ENCODE peak calls at places on chromosomes 13 and 19, in six cellular contexts. E, D, G, B, X and Y are unnamed samples.
A peak's percentile ranks its signal among the peaks of the same experiment; 100 is the strongest.

GRCh38 chr19:14015454-14016035 is 9.4 kb upstream of the RFX1 start:
- DNase-seq in E (no peak), D (no peak), G (peak; percentile 37), B (no peak), X (no peak), Y (no peak)

GRCh38 chr13:24287748-24288287 is 21.6 kb upstream of the C1QTNF9 start:
- DNase-seq in E (no peak), D (no peak), G (no peak), B (no peak), X (no peak), Y (no peak)

GRCh38 chr13:60220072-60220471 is 56.3 kb upstream of the DIAPH3 start:
- DNase-seq in E (no peak), D (no peak), G (no peak), B (no peak), X (no peak), Y (no peak)

GRCh38 chr13:61463027-61463426 is 47.4 kb upstream of the PCDH20 start:
- DNase-seq in E (no peak), D (no peak), G (no peak), B (no peak), X (no peak), Y (no peak)

GRCh38 chr13:39130298-39130697 is 92.0 kb downstream of the NHLRC3 start:
- DNase-seq in E (no peak), D (no peak), G (no peak), B (no peak), X (no peak), Y (no peak)

GRCh38 chr19:49792829-49793560 is 20.1 kb downstream of the FUZ start:
- DNase-seq in E (no peak), D (no peak), G (no peak), B (no peak), X (no peak), Y (no peak)

GRCh38 chr19:29283366-29283765 is 70.4 kb upstream of the UQCRFS1 start:
- DNase-seq in E (no peak), D (no peak), G (no peak), B (no peak), X (no peak), Y (no peak)

GRCh38 chr13:111431241-111431640 is 110.8 kb downstream of the TEX29 start:
- DNase-seq in E (no peak), D (no peak), G (no peak), B (no peak), X (no peak), Y (no peak)

GRCh38 chr13:24178847-24179845 is 18.6 kb downstream of the SPATA13 start:
- DNase-seq in E (peak; percentile 75), D (no peak), G (no peak), B (peak; percentile 77), X (no peak), Y (no peak)

GRCh38 chr19:29714953-29715694 is at the start of gene C19orf12:
- DNase-seq in E (peak; percentile 23), D (peak; percentile 92), G (peak; percentile 18), B (peak; percentile 25), X (peak; percentile 52), Y (peak; percentile 51)

GRCh38 chr13:39379118-39379517 is 223.9 kb downstream of the LHFPL6 start:
- DNase-seq in E (no peak), D (no peak), G (no peak), B (no peak), X (no peak), Y (no peak)

GRCh38 chr13:63517376-63517775 is 2101.7 kb upstream of the PCDH20 start:
- DNase-seq in E (peak; percentile 82), D (no peak), G (no peak), B (peak; percentile 67), X (no peak), Y (no peak)

GRCh38 chr19:35116085-35116801 is 620 bp downstream of the FXYD3 start:
- DNase-seq in E (no peak), D (no peak), G (no peak), B (no peak), X (no peak), Y (no peak)

GRCh38 chr19:35793381-35794165 is 18.2 kb downstream of the ARHGAP33 start:
- DNase-seq in E (no peak), D (no peak), G (no peak), B (no peak), X (no peak), Y (no peak)

GRCh38 chr13:31310781-31311180 is 111.0 kb downstream of the B3GLCT start:
- DNase-seq in E (peak; percentile 1), D (no peak), G (no peak), B (no peak), X (no peak), Y (no peak)

GRCh38 chr13:109545964-109546363 is 240.4 kb downstream of the IRS2 start:
- DNase-seq in E (no peak), D (no peak), G (no peak), B (no peak), X (no peak), Y (no peak)

GRCh38 chr13:90315061-90315460 is 1032.4 kb upstream of the MIR17HG start:
- DNase-seq in E (no peak), D (no peak), G (no peak), B (no peak), X (no peak), Y (no peak)

GRCh38 chr19:55640043-55640576 is 692 bp upstream of the ZNF580 start:
- DNase-seq in E (peak; percentile 68), D (peak; percentile 94), G (no peak), B (peak; percentile 61), X (peak; percentile 70), Y (peak; percentile 89)

GRCh38 chr13:83905641-83906040 is 23.4 kb upstream of the SLITRK1 start:
- DNase-seq in E (no peak), D (no peak), G (no peak), B (no peak), X (no peak), Y (no peak)

GRCh38 chr19:45823182-45823581 is 8.1 kb upstream of the RSPH6A start:
- DNase-seq in E (no peak), D (no peak), G (no peak), B (no peak), X (no peak), Y (no peak)

GRCh38 chr13:39452412-39452811 is 150.6 kb downstream of the LHFPL6 start:
- DNase-seq in E (no peak), D (no peak), G (no peak), B (peak; percentile 40), X (no peak), Y (no peak)

GRCh38 chr13:73109969-73110368 is 51.2 kb downstream of the KLF5 start:
- DNase-seq in E (no peak), D (no peak), G (no peak), B (no peak), X (no peak), Y (no peak)

GRCh38 chr13:24654741-24655140 is 25.5 kb upstream of the ATP12A start:
- DNase-seq in E (peak; percentile 51), D (no peak), G (no peak), B (peak; percentile 18), X (no peak), Y (no peak)

GRCh38 chr19:6588508-6589345 is 2.2 kb downstream of the CD70 start:
- DNase-seq in E (no peak), D (no peak), G (no peak), B (no peak), X (no peak), Y (peak; percentile 39)

GRCh38 chr13:29101404-29101803 is 281.3 kb downstream of the MTUS2 start:
- DNase-seq in E (no peak), D (no peak), G (no peak), B (no peak), X (no peak), Y (no peak)

GRCh38 chr19:41587101-41587837 is 11.3 kb downstream of the CEACAM21 start:
- DNase-seq in E (no peak), D (peak; percentile 19), G (no peak), B (no peak), X (no peak), Y (no peak)

DNA sequence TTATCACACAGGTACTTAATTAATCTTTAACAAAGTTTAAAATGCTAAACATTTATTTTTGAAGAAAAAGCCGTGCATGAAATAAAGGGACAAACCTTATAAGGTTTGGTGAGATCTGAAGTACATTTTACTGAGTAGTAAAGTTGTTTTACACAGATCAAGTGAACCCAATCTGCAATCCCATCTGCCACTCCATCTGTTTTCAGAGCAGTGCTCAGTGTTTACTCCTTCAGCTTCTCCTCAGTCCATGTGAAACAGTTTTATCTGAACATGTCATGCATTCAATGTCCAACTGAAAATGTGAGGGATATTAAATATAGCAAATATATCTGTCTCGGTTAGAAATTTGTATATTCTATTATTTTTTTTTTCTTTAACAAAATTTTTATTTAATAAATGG is 166.8 kb downstream of the MAB21L1 start:
- DNase-seq in E (no peak), D (no peak), G (no peak), B (no peak), X (no peak), Y (no peak)
- H3K27ac ChIP-seq in E (no peak overlapping the region), D (no peak overlapping the region), G (no peak overlapping the region), B (no peak overlapping the region), X (no peak overlapping the region), Y (no peak overlapping the region)

DNA sequence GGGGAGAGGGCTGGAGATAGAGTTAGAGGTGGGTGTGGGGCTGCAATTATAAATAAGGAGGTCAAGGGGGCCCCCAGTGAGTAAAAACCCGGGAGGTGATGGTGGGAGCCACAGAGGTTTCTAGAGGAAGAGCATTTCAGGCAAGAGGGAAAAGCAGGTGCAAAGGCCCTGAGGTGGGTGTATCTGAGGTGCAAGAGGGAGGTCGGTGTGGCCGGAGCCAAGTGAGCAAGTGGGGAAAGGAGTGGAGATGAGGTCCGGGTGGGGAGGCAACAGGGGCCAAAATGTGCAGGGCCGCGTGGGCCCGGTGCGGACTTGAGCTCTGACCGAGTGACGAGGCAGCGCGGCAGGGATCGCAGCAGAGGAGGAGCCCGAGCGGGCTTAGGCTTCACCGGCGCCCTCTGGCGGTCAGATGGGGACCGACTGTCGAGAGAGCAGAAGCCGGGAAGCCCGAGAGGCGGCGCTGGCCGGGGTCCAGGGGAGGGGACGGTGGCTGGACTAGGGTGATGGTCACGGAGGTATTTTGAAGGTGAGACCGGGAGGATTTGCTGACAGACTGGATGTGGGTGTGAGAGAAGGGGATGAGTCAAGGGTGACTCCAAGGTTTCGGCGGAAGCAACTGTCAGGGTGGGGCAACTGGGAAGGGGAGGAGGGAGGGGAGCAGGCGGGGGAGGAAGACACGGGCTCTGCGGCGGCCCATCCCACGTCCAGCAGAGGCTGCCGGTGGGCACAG is 17.7 kb upstream of the SPACA4 start:
- DNase-seq in E (peak; percentile 78), D (peak; percentile 98), G (peak; percentile 59), B (peak; percentile 49), X (peak; percentile 90), Y (peak; percentile 81)
- H3K4me3 ChIP-seq in E (peak overlapping the region; percentile 47), D (no peak overlapping the region), G (peak overlapping the region; percentile 62), B (peak overlapping the region; percentile 38), X (peak overlapping the region; percentile 56), Y (peak overlapping the region; percentile 34)

DNA sequence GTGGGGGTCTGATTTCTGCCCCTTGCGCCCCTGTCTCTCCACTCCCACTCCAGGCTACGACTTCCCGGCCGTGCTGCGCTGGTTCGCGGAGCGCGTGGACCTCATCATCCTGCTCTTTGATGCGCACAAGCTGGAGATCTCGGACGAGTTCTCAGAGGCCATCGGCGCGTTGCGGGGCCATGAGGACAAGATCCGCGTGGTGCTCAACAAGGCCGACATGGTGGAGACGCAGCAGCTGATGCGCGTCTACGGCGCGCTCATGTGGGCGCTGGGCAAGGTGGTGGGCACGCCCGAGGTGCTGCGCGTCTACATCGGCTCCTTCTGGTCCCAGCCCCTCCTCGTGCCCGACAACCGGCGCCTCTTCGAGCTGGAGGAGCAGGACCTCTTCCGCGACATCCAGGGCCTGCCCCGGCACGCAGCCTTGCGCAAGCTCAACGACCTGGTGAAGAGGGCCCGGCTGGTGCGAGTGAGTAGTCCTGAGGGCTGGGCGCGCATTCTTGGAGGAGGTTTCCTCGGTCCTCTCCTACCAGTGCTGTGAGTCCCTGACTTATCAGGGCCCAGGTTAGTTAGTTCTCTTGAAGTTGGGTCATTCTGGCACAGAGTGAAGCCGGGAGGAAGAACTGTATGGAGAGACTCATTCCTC is 12.7 kb downstream of the EHD2 start:
- DNase-seq in E (no peak), D (no peak), G (no peak), B (no peak), X (no peak), Y (no peak)
- H3K4me1 ChIP-seq in E (peaks cover 33% of the 10 kb centered on the region), D (no peaks in the 10 kb centered on the region), G (peaks cover 56% of the 10 kb centered on the region), B (peaks cover 36% of the 10 kb centered on the region), X (peaks cover 15% of the 10 kb centered on the region), Y (peaks cover 14% of the 10 kb centered on the region)

GRCh38 chr13:50080158-50080855 is 65.1 kb downstream of the KCNRG start:
- DNase-seq in E (peak; percentile 52), D (no peak), G (peak; percentile 23), B (peak; percentile 44), X (peak; percentile 29), Y (peak; percentile 61)
- H3K27ac ChIP-seq in E (peak overlapping the region; percentile 95), D (peak overlapping the region; percentile 95), G (peak overlapping the region; percentile 96), B (peak overlapping the region; percentile 95), X (peak overlapping the region; percentile 47), Y (peak overlapping the region; percentile 93)